ENCODE peak calls at places on chromosome 18, in nine cellular contexts. One of them, this sample, is unnamed.

GRCh38 chr18:14189858-14190257 is 57.6 kb upstream of the ZNF519 start:
- DNase-seq in endodermal cell: no peak
- DNase-seq in fibroblast of lung: peak
- DNase-seq in coronary artery: no peak
- DNase-seq in OCI-LY7: no peak
- DNase-seq in A673: no peak
- DNase-seq in heart left ventricle: no peak
- DNase-seq in colonic mucosa: no peak
- DNase-seq in cardiac fibroblast: peak
- DNase-seq in this sample: no peak

GRCh38 chr18:48028716-48029115 is 98.3 kb upstream of the SMAD2 start:
- DNase-seq in colonic mucosa: no peak
- DNase-seq in OCI-LY7: no peak
- DNase-seq in heart left ventricle: no peak
- DNase-seq in cardiac fibroblast: no peak
- DNase-seq in A673: no peak
- DNase-seq in coronary artery: no peak
- DNase-seq in endodermal cell: no peak
- DNase-seq in fibroblast of lung: no peak
- DNase-seq in this sample: no peak

GRCh38 chr18:12645751-12646203 is 12.1 kb downstream of the SPIRE1 start:
- DNase-seq in endodermal cell: peak
- DNase-seq in colonic mucosa: no peak
- DNase-seq in cardiac fibroblast: no peak
- DNase-seq in fibroblast of lung: peak
- DNase-seq in coronary artery: no peak
- DNase-seq in OCI-LY7: no peak
- DNase-seq in heart left ventricle: peak
- DNase-seq in A673: no peak
- DNase-seq in this sample: no peak

GRCh38 chr18:13570856-13571495 is 155.4 kb downstream of the FAM210A start:
- DNase-seq in OCI-LY7: no peak
- DNase-seq in heart left ventricle: no peak
- DNase-seq in A673: no peak
- DNase-seq in coronary artery: peak
- DNase-seq in endodermal cell: no peak
- DNase-seq in fibroblast of lung: peak
- DNase-seq in colonic mucosa: no peak
- DNase-seq in cardiac fibroblast: no peak
- DNase-seq in this sample: no peak

GRCh38 chr18:50297621-50298442 is 10.3 kb upstream of the CXXC1 start:
- DNase-seq in fibroblast of lung: peak
- DNase-seq in endodermal cell: peak
- DNase-seq in cardiac fibroblast: peak
- DNase-seq in coronary artery: no peak
- DNase-seq in OCI-LY7: peak
- DNase-seq in A673: peak
- DNase-seq in heart left ventricle: peak
- DNase-seq in colonic mucosa: peak
- DNase-seq in this sample: no peak

GRCh38 chr18:48859311-48860275 is 91.2 kb downstream of the SMAD7 start:
- DNase-seq in colonic mucosa: no peak
- DNase-seq in fibroblast of lung: no peak
- DNase-seq in heart left ventricle: peak
- DNase-seq in coronary artery: no peak
- DNase-seq in endodermal cell: peak
- DNase-seq in OCI-LY7: no peak
- DNase-seq in cardiac fibroblast: no peak
- DNase-seq in A673: peak
- DNase-seq in this sample: no peak

GRCh38 chr18:21408681-21409080 is 166.6 kb downstream of the GREB1L start:
- DNase-seq in coronary artery: no peak
- DNase-seq in A673: no peak
- DNase-seq in cardiac fibroblast: no peak
- DNase-seq in endodermal cell: no peak
- DNase-seq in heart left ventricle: no peak
- DNase-seq in colonic mucosa: no peak
- DNase-seq in OCI-LY7: no peak
- DNase-seq in fibroblast of lung: no peak
- DNase-seq in this sample: no peak

GRCh38 chr18:68660355-68661183 is 54.3 kb downstream of the TMX3 start:
- DNase-seq in colonic mucosa: no peak
- DNase-seq in fibroblast of lung: peak
- DNase-seq in endodermal cell: no peak
- DNase-seq in OCI-LY7: peak
- DNase-seq in cardiac fibroblast: peak
- DNase-seq in heart left ventricle: no peak
- DNase-seq in A673: peak
- DNase-seq in coronary artery: no peak
- DNase-seq in this sample: no peak

GRCh38 chr18:57269756-57270534 is 82.4 kb upstream of the ST8SIA3 start:
- DNase-seq in A673: no peak
- DNase-seq in coronary artery: no peak
- DNase-seq in fibroblast of lung: no peak
- DNase-seq in cardiac fibroblast: no peak
- DNase-seq in heart left ventricle: no peak
- DNase-seq in endodermal cell: no peak
- DNase-seq in OCI-LY7: no peak
- DNase-seq in colonic mucosa: no peak
- DNase-seq in this sample: no peak

GRCh38 chr18:1806884-1807615 is 764.3 kb downstream of the METTL4 start:
- DNase-seq in colonic mucosa: no peak
- DNase-seq in fibroblast of lung: no peak
- DNase-seq in endodermal cell: no peak
- DNase-seq in A673: no peak
- DNase-seq in OCI-LY7: no peak
- DNase-seq in coronary artery: no peak
- DNase-seq in cardiac fibroblast: no peak
- DNase-seq in heart left ventricle: no peak
- DNase-seq in this sample: no peak

GRCh38 chr18:75638597-75639467 is 211.3 kb upstream of the SMIM21 start:
- DNase-seq in A673: no peak
- DNase-seq in cardiac fibroblast: peak
- DNase-seq in OCI-LY7: no peak
- DNase-seq in fibroblast of lung: peak
- DNase-seq in coronary artery: no peak
- DNase-seq in heart left ventricle: peak
- DNase-seq in colonic mucosa: no peak
- DNase-seq in endodermal cell: peak
- DNase-seq in this sample: no peak

GRCh38 chr18:69250305-69251151 is 150.2 kb upstream of the DOK6 start:
- DNase-seq in fibroblast of lung: peak
- DNase-seq in colonic mucosa: no peak
- DNase-seq in A673: peak
- DNase-seq in OCI-LY7: no peak
- DNase-seq in endodermal cell: no peak
- DNase-seq in coronary artery: no peak
- DNase-seq in heart left ventricle: no peak
- DNase-seq in cardiac fibroblast: peak
- DNase-seq in this sample: no peak

GRCh38 chr18:48093104-48093503 is 162.6 kb upstream of the SMAD2 start:
- DNase-seq in cardiac fibroblast: no peak
- DNase-seq in OCI-LY7: no peak
- DNase-seq in fibroblast of lung: no peak
- DNase-seq in A673: no peak
- DNase-seq in endodermal cell: no peak
- DNase-seq in colonic mucosa: no peak
- DNase-seq in coronary artery: no peak
- DNase-seq in heart left ventricle: no peak
- DNase-seq in this sample: no peak

GRCh38 chr18:38367473-38367872 is 801.9 kb upstream of the CELF4 start:
- DNase-seq in OCI-LY7: no peak
- DNase-seq in fibroblast of lung: no peak
- DNase-seq in colonic mucosa: no peak
- DNase-seq in cardiac fibroblast: no peak
- DNase-seq in heart left ventricle: no peak
- DNase-seq in endodermal cell: no peak
- DNase-seq in A673: peak
- DNase-seq in coronary artery: no peak
- DNase-seq in this sample: no peak

GRCh38 chr18:36620801-36621200 is 208.0 kb downstream of the TPGS2 start:
- DNase-seq in coronary artery: no peak
- DNase-seq in endodermal cell: no peak
- DNase-seq in heart left ventricle: no peak
- DNase-seq in OCI-LY7: no peak
- DNase-seq in fibroblast of lung: no peak
- DNase-seq in A673: peak
- DNase-seq in cardiac fibroblast: peak
- DNase-seq in colonic mucosa: no peak
- DNase-seq in this sample: no peak
- TF ChIP-seq CTCF in coronary artery: no peak
- TF ChIP-seq CTCF in endodermal cell: peak
- TF ChIP-seq CTCF in heart left ventricle: no peak
- TF ChIP-seq CTCF in OCI-LY7: no peak
- TF ChIP-seq CTCF in fibroblast of lung: no peak
- TF ChIP-seq CTCF in A673: peak
- TF ChIP-seq CTCF in cardiac fibroblast: no peak
- TF ChIP-seq CTCF in colonic mucosa: no peak
- TF ChIP-seq CTCF in this sample: no peak

DNA sequence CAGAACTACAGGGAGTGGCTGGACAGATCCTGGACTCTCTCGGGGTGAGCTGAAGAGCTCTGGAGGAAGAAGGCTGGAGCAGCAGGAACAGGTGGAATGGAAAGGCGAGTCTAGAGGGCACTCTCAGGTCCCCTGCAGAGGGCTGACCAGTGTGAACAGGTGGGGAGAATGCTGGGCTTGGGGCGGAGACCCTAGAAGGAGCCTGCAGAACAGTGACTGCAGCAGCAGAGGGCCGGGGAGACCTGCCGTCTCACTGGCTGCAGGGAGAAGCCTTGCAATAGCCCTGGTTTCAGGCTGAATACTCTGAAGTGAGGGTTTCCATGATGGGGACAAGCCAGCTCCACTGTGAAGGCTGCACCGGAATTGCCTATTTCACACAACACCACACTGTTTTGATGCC is 626.7 kb upstream of the SALL3 start:
- DNase-seq in fibroblast of lung: no peak
- DNase-seq in OCI-LY7: no peak
- DNase-seq in cardiac fibroblast: no peak
- DNase-seq in heart left ventricle: no peak
- DNase-seq in A673: no peak
- DNase-seq in coronary artery: no peak
- DNase-seq in endodermal cell: peak
- DNase-seq in colonic mucosa: no peak
- DNase-seq in this sample: no peak
- TF ChIP-seq CTCF in fibroblast of lung: no peak
- TF ChIP-seq CTCF in OCI-LY7: no peak
- TF ChIP-seq CTCF in cardiac fibroblast: no peak
- TF ChIP-seq CTCF in heart left ventricle: no peak
- TF ChIP-seq CTCF in A673: no peak
- TF ChIP-seq CTCF in coronary artery: no peak
- TF ChIP-seq CTCF in endodermal cell: peak
- TF ChIP-seq CTCF in colonic mucosa: no peak
- TF ChIP-seq CTCF in this sample: no peak

GRCh38 chr18:31206787-31207381 is 44.2 kb upstream of the DSC1 start:
- DNase-seq in heart left ventricle: peak
- DNase-seq in OCI-LY7: no peak
- DNase-seq in endodermal cell: peak
- DNase-seq in coronary artery: no peak
- DNase-seq in fibroblast of lung: peak
- DNase-seq in cardiac fibroblast: no peak
- DNase-seq in colonic mucosa: peak
- DNase-seq in A673: peak
- DNase-seq in this sample: no peak
- TF ChIP-seq CTCF in heart left ventricle: no peak
- TF ChIP-seq CTCF in OCI-LY7: no peak
- TF ChIP-seq CTCF in endodermal cell: no peak
- TF ChIP-seq CTCF in coronary artery: no peak
- TF ChIP-seq CTCF in fibroblast of lung: no peak
- TF ChIP-seq CTCF in cardiac fibroblast: no peak
- TF ChIP-seq CTCF in colonic mucosa: peak
- TF ChIP-seq CTCF in A673: no peak
- TF ChIP-seq CTCF in this sample: no peak

GRCh38 chr18:7174359-7175107 is 56.4 kb upstream of the LRRC30 start:
- DNase-seq in colonic mucosa: no peak
- DNase-seq in heart left ventricle: no peak
- DNase-seq in endodermal cell: peak
- DNase-seq in OCI-LY7: no peak
- DNase-seq in coronary artery: no peak
- DNase-seq in A673: no peak
- DNase-seq in cardiac fibroblast: peak
- DNase-seq in fibroblast of lung: no peak
- DNase-seq in this sample: no peak
- TF ChIP-seq CTCF in colonic mucosa: no peak
- TF ChIP-seq CTCF in heart left ventricle: no peak
- TF ChIP-seq CTCF in endodermal cell: peak
- TF ChIP-seq CTCF in OCI-LY7: no peak
- TF ChIP-seq CTCF in coronary artery: no peak
- TF ChIP-seq CTCF in A673: no peak
- TF ChIP-seq CTCF in cardiac fibroblast: no peak
- TF ChIP-seq CTCF in fibroblast of lung: no peak
- TF ChIP-seq CTCF in this sample: no peak

GRCh38 chr18:23356416-23356815 is 96.7 kb upstream of the RIOK3 start:
- DNase-seq in cardiac fibroblast: no peak
- DNase-seq in colonic mucosa: no peak
- DNase-seq in fibroblast of lung: no peak
- DNase-seq in A673: no peak
- DNase-seq in coronary artery: no peak
- DNase-seq in heart left ventricle: no peak
- DNase-seq in OCI-LY7: no peak
- DNase-seq in endodermal cell: no peak
- DNase-seq in this sample: no peak
- TF ChIP-seq CTCF in cardiac fibroblast: no peak
- TF ChIP-seq CTCF in colonic mucosa: no peak
- TF ChIP-seq CTCF in fibroblast of lung: no peak
- TF ChIP-seq CTCF in A673: no peak
- TF ChIP-seq CTCF in coronary artery: no peak
- TF ChIP-seq CTCF in heart left ventricle: no peak
- TF ChIP-seq CTCF in OCI-LY7: no peak
- TF ChIP-seq CTCF in endodermal cell: no peak
- TF ChIP-seq CTCF in this sample: no peak

GRCh38 chr18:55522011-55522410 is 66.0 kb downstream of the TCF4 start:
- DNase-seq in endodermal cell: peak
- DNase-seq in cardiac fibroblast: peak
- DNase-seq in colonic mucosa: peak
- DNase-seq in heart left ventricle: no peak
- DNase-seq in A673: peak
- DNase-seq in fibroblast of lung: no peak
- DNase-seq in coronary artery: no peak
- DNase-seq in OCI-LY7: peak
- DNase-seq in this sample: no peak
- TF ChIP-seq CTCF in endodermal cell: peak
- TF ChIP-seq CTCF in cardiac fibroblast: peak
- TF ChIP-seq CTCF in colonic mucosa: no peak
- TF ChIP-seq CTCF in heart left ventricle: peak
- TF ChIP-seq CTCF in A673: peak
- TF ChIP-seq CTCF in fibroblast of lung: peak
- TF ChIP-seq CTCF in coronary artery: no peak
- TF ChIP-seq CTCF in OCI-LY7: peak
- TF ChIP-seq CTCF in this sample: no peak

GRCh38 chr18:43559507-43559906 is 282.2 kb upstream of the SYT4 start:
- DNase-seq in A673: no peak
- DNase-seq in heart left ventricle: no peak
- DNase-seq in cardiac fibroblast: no peak
- DNase-seq in endodermal cell: no peak
- DNase-seq in colonic mucosa: no peak
- DNase-seq in OCI-LY7: no peak
- DNase-seq in coronary artery: no peak
- DNase-seq in fibroblast of lung: no peak
- DNase-seq in this sample: no peak

GRCh38 chr18:43563780-43564179 is 286.5 kb upstream of the SYT4 start:
- DNase-seq in fibroblast of lung: peak
- DNase-seq in OCI-LY7: peak
- DNase-seq in coronary artery: no peak
- DNase-seq in heart left ventricle: no peak
- DNase-seq in colonic mucosa: no peak
- DNase-seq in endodermal cell: peak
- DNase-seq in A673: peak
- DNase-seq in cardiac fibroblast: peak
- DNase-seq in this sample: no peak
- TF ChIP-seq CTCF in fibroblast of lung: peak
- TF ChIP-seq CTCF in OCI-LY7: peak
- TF ChIP-seq CTCF in coronary artery: no peak
- TF ChIP-seq CTCF in heart left ventricle: peak
- TF ChIP-seq CTCF in colonic mucosa: no peak
- TF ChIP-seq CTCF in endodermal cell: peak
- TF ChIP-seq CTCF in A673: peak
- TF ChIP-seq CTCF in cardiac fibroblast: peak
- TF ChIP-seq CTCF in this sample: no peak

This sample was measured in omental fat pad.